ENCODE peak calls at places on chromosomes 1 and 21, in six cellular contexts. Y is stimulated activated CD8-positive, alpha-beta memory T cell treated with anti-CD3 and anti-CD28 coated beads, Interleukin-4, amount 100 ng/mL, for 48 hours; M is stimulated activated CD4-positive, alpha-beta T cell treated with anti-CD3 and anti-CD28 coated beads, TNF-alpha, amount 100 ng/mL, for 4 hours; U is activated CD4-positive, CD25-positive, alpha-beta regulatory T cell treated with anti-CD3 and anti-CD28 coated beads, Interleukin-2, amount 50 U/mL, for 72 hours; R is GOT3; S is HFF-Myc. B is an unnamed sample.
A peak's percentile ranks its signal among the peaks of the same experiment; 100 is the strongest.

GRCh38 chr1:193786996-193787546 is 600.7 kb upstream of the B3GALT2 start:
- DNase-seq in Y (no peak), M (no peak), U (no peak), R (no peak), S (no peak), B (no peak)

GRCh38 chr21:40512590-40512989 is 334.4 kb downstream of the DSCAM start:
- DNase-seq in Y (peak; percentile 55), M (no peak), U (no peak), R (no peak), S (no peak), B (no peak)

GRCh38 chr1:40477680-40478057 is 579 bp downstream of the ZFP69 start:
- DNase-seq in Y (peak; percentile 47), M (peak; percentile 10), U (peak; percentile 33), R (no peak), S (no peak), B (no peak)

GRCh38 chr1:94093996-94094395 is 27.0 kb downstream of the ABCA4 start:
- DNase-seq in Y (no peak), M (no peak), U (no peak), R (no peak), S (no peak), B (peak; percentile 68)

GRCh38 chr1:229848762-229849677 is 218.0 kb upstream of the GALNT2 start:
- DNase-seq in Y (no peak), M (no peak), U (no peak), R (no peak), S (no peak), B (no peak)

GRCh38 chr1:11961230-11961629 is 19.0 kb upstream of the MFN2 start:
- DNase-seq in Y (no peak), M (no peak), U (no peak), R (no peak), S (no peak), B (no peak)

GRCh38 chr1:228286505-228287417 is 78.9 kb downstream of the OBSCN start:
- DNase-seq in Y (no peak), M (no peak), U (no peak), R (no peak), S (no peak), B (no peak)

GRCh38 chr1:194658090-194658439 is 1471.7 kb upstream of the B3GALT2 start:
- DNase-seq in Y (no peak), M (no peak), U (no peak), R (no peak), S (peak; percentile 46), B (no peak)

GRCh38 chr1:2923351-2923750 is 97.9 kb upstream of the ACTRT2 start:
- DNase-seq in Y (no peak), M (no peak), U (no peak), R (no peak), S (no peak), B (no peak)

GRCh38 chr1:231376101-231376500 is 38.0 kb downstream of the SPRTN start:
- DNase-seq in Y (no peak), M (no peak), U (no peak), R (no peak), S (no peak), B (no peak)

GRCh38 chr21:31354122-31354521 is 10.1 kb upstream of the TIAM1 start:
- DNase-seq in Y (no peak), M (no peak), U (no peak), R (no peak), S (no peak), B (no peak)

GRCh38 chr1:3176028-3176427 is 107.0 kb downstream of the PRDM16 start:
- DNase-seq in Y (no peak), M (no peak), U (no peak), R (no peak), S (no peak), B (no peak)

GRCh38 chr1:207428783-207429182 is 25.3 kb upstream of the CR2 start:
- DNase-seq in Y (no peak), M (no peak), U (no peak), R (no peak), S (no peak), B (no peak)

GRCh38 chr1:208170252-208170651 is 73.9 kb downstream of the PLXNA2 start:
- DNase-seq in Y (no peak), M (no peak), U (no peak), R (no peak), S (no peak), B (no peak)

GRCh38 chr1:156477526-156478249 is 22.9 kb downstream of the MEF2D start:
- DNase-seq in Y (no peak), M (no peak), U (no peak), R (no peak), S (no peak), B (no peak)

GRCh38 chr21:39022901-39023693 is 160.2 kb downstream of the PSMG1 start:
- DNase-seq in Y (no peak), M (no peak), U (no peak), R (no peak), S (no peak), B (no peak)

GRCh38 chr1:240611619-240612490 is at the start of gene GREM2:
- DNase-seq in Y (peak; percentile 44), M (no peak), U (no peak), R (peak; percentile 83), S (peak; percentile 69), B (peak; percentile 41)

GRCh38 chr1:156368889-156369684 is at the start of gene RHBG:
- DNase-seq in Y (no peak), M (no peak), U (no peak), R (no peak), S (no peak), B (no peak)

GRCh38 chr1:200473698-200474371 is 64.0 kb upstream of the ZNF281 start:
- DNase-seq in Y (peak; percentile 32), M (no peak), U (no peak), R (no peak), S (peak; percentile 37), B (no peak)

GRCh38 chr1:221430133-221430960 is 311.5 kb downstream of the DUSP10 start:
- DNase-seq in Y (no peak), M (no peak), U (no peak), R (no peak), S (no peak), B (no peak)

GRCh38 chr1:227242811-227243682 is 75.2 kb downstream of the CDC42BPA start:
- DNase-seq in Y (no peak), M (no peak), U (no peak), R (no peak), S (no peak), B (no peak)

GRCh38 chr21:44887807-44888580 is 14.5 kb upstream of the PTTG1IP start:
- DNase-seq in Y (no peak), M (no peak), U (no peak), R (no peak), S (no peak), B (no peak)

GRCh38 chr1:41461790-41462679 is 22.4 kb downstream of the EDN2 start:
- DNase-seq in Y (no peak), M (no peak), U (no peak), R (no peak), S (no peak), B (no peak)

GRCh38 chr1:200738733-200739498 is at the start of gene CAMSAP2:
- DNase-seq in Y (peak; percentile 70), M (peak; percentile 63), U (peak; percentile 63), R (peak; percentile 99), S (peak; percentile 56), B (peak; percentile 50)

GRCh38 chr1:21313886-21314796 is 23.9 kb upstream of the ECE1 start:
- DNase-seq in Y (no peak), M (no peak), U (no peak), R (no peak), S (no peak), B (no peak)

GRCh38 chr1:153220606-153221303 is 3.4 kb downstream of the PRR9 start:
- DNase-seq in Y (no peak), M (no peak), U (no peak), R (no peak), S (no peak), B (no peak)